ENCODE peak calls at places on chromosomes 13 and 19, in four cellular contexts. One of them, this sample, is unnamed.
A peak's percentile ranks its signal among the peaks of the same experiment; 100 is the strongest.

GRCh38 chr19:32202244-32202643 is 143.2 kb upstream of the ZNF507 start:
- DNase-seq in transverse colon: no peak
- DNase-seq in K562: no peak
- DNase-seq in stomach: no peak
- DNase-seq in this sample: no peak

GRCh38 chr19:289651-290538 is 1.3 kb downstream of the PLPP2 start:
- DNase-seq in transverse colon: peak; percentile 84
- DNase-seq in K562: peak; percentile 59
- DNase-seq in stomach: peak; percentile 87
- DNase-seq in this sample: no peak

GRCh38 chr13:26497991-26498423 is 59.5 kb upstream of the WASF3 start:
- DNase-seq in transverse colon: no peak
- DNase-seq in K562: no peak
- DNase-seq in stomach: no peak
- DNase-seq in this sample: no peak

GRCh38 chr13:95073826-95074345 is 227.4 kb downstream of the ABCC4 start:
- DNase-seq in transverse colon: no peak
- DNase-seq in K562: no peak
- DNase-seq in stomach: no peak
- DNase-seq in this sample: no peak

GRCh38 chr13:77779461-77780272 is 82.2 kb downstream of the SLAIN1 start:
- DNase-seq in transverse colon: peak; percentile 11
- DNase-seq in K562: peak; percentile 4
- DNase-seq in stomach: peak; percentile 41
- DNase-seq in this sample: no peak

GRCh38 chr19:13441810-13442512 is 64.3 kb downstream of the CACNA1A start:
- DNase-seq in transverse colon: peak; percentile 20
- DNase-seq in K562: peak; percentile 64
- DNase-seq in stomach: no peak
- DNase-seq in this sample: no peak

GRCh38 chr13:36915106-36915505 is 4.9 kb downstream of the SMAD9 start:
- DNase-seq in transverse colon: no peak
- DNase-seq in K562: no peak
- DNase-seq in stomach: no peak
- DNase-seq in this sample: no peak

GRCh38 chr13:109938255-109938936 is 152.0 kb upstream of the IRS2 start:
- DNase-seq in transverse colon: no peak
- DNase-seq in K562: no peak
- DNase-seq in stomach: no peak
- DNase-seq in this sample: no peak

GRCh38 chr19:2042485-2043268 is 8.4 kb downstream of the MKNK2 start:
- DNase-seq in transverse colon: peak; percentile 50
- DNase-seq in K562: no peak
- DNase-seq in stomach: peak; percentile 60
- DNase-seq in this sample: peak; percentile 83

GRCh38 chr13:89750371-89750770 is 1597.1 kb upstream of the MIR17HG start:
- DNase-seq in transverse colon: no peak
- DNase-seq in K562: no peak
- DNase-seq in stomach: no peak
- DNase-seq in this sample: no peak

GRCh38 chr19:1363599-1363998 is 20.1 kb upstream of the NDUFS7 start:
- DNase-seq in transverse colon: no peak
- DNase-seq in K562: no peak
- DNase-seq in stomach: no peak
- DNase-seq in this sample: no peak

GRCh38 chr13:96946709-96947311 is 47.5 kb downstream of the OXGR1 start:
- DNase-seq in transverse colon: peak; percentile 34
- DNase-seq in K562: no peak
- DNase-seq in stomach: peak; percentile 53
- DNase-seq in this sample: no peak

GRCh38 chr19:3642987-3643386 is 16.4 kb upstream of the CACTIN start:
- DNase-seq in transverse colon: no peak
- DNase-seq in K562: peak; percentile 91
- DNase-seq in stomach: no peak
- DNase-seq in this sample: no peak

GRCh38 chr19:43554317-43554895 is 20.9 kb downstream of the XRCC1 start:
- DNase-seq in transverse colon: no peak
- DNase-seq in K562: no peak
- DNase-seq in stomach: no peak
- DNase-seq in this sample: no peak

GRCh38 chr19:43553656-43554055 is 20.7 kb downstream of the ZNF575 start:
- DNase-seq in transverse colon: no peak
- DNase-seq in K562: no peak
- DNase-seq in stomach: no peak
- DNase-seq in this sample: no peak

GRCh38 chr19:43552616-43553015 is 19.6 kb downstream of the ZNF575 start:
- DNase-seq in transverse colon: no peak
- DNase-seq in K562: no peak
- DNase-seq in stomach: no peak
- DNase-seq in this sample: no peak

GRCh38 chr19:43552198-43552450 is 19.1 kb downstream of the ZNF575 start:
- DNase-seq in transverse colon: no peak
- DNase-seq in K562: no peak
- DNase-seq in stomach: no peak
- DNase-seq in this sample: no peak

DNA sequence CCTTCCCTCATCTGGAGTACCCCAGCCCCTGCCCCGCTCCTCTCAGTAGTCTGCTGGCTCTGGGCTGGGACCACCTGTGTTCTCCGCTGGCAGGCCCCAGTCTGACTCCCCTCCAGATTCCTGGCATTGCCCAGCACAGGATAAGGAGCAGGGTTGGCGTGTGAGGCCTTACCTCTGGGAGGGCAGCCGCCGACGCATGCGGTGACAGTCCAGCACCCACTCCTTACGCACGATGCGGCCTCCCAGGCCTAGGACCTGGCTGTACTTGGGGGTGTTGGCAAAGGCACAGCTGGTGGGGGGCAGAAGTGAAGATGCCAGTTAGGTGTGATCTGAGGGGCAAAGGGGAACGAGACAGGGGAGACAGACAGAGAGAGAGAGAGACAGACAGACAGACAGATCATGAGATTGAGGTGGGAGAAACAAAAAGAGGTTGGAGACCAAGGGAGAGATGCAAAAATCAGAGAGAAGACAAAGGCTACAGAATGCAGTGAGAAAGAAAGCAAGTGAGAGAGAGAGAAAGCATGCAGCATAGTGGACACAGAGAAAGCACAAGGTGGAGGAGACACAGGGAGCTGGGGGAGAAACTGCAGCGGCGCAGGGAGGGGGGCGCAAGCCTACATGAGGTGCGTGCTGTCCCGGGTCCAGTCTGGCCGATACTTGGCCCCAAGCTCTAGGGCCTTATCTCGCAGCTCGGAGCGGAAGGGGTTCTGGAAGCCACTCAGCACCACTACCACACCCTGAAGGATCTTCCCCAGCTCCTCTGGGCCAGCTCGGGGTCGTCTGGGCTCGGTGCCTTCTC is 18.6 kb downstream of the ZNF575 start:
- DNase-seq in transverse colon: no peak
- DNase-seq in K562: no peak
- DNase-seq in stomach: no peak
- DNase-seq in this sample: no peak
- TF ChIP-seq POLR2AphosphoS5 in transverse colon: no peak
- TF ChIP-seq POLR2AphosphoS5 in K562: no peak
- TF ChIP-seq POLR2AphosphoS5 in stomach: no peak
- TF ChIP-seq POLR2AphosphoS5 in this sample: no peak

DNA sequence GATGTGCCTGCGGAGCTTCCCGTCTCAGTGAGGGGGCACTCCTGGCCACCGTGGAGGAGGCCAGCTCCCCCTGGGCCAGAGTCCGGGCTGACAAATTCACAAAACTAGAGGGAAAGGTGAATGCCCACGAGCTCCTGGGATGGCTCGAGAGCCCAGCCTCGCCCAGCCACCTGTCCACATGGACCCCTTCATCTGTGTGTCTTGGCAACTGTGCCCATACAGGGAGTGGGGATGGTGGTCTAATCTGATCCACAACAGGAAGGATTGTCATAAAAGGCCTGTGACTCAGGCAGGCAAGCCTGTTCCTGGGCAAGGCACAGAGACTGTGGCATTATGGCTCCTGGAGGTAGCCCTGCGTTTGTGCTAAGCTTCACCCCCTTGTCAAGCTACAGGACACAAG is 19.9 kb downstream of the CAPS start:
- DNase-seq in transverse colon: no peak
- DNase-seq in K562: no peak
- DNase-seq in stomach: no peak
- DNase-seq in this sample: no peak
- H3K4me1 ChIP-seq in transverse colon: peaks cover 26% of the 10 kb centered on the region
- H3K4me1 ChIP-seq in K562: peaks cover 15% of the 10 kb centered on the region
- H3K4me1 ChIP-seq in stomach: peaks cover 80% of the 10 kb centered on the region
- H3K4me1 ChIP-seq in this sample: peaks cover 17% of the 10 kb centered on the region

DNA sequence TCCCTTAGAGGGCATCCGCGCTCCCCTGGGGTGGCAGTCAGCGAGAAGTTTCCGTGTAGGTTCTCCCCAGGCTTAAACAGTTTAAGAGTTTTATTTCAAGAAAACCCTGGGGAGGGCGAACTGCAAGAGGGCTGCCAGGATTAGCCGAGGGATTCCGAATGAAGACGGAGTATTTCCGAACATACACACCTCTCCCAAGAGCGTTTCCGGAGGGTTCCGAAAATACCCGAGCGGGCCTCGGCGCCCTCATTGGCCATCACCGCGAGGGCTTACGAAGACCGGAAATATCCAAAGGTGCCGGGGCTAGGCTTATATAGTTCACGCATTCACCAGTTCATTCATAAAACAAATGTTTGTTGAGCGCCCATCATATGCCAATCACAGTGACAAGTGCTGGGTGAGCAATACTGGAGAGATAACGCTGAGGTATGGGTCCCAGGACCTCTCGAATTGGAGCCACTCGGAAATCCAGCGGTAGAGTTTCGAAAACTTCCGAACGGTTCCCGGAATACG is 440 bp upstream of the RPL28 start:
- DNase-seq in transverse colon: peak; percentile 96
- DNase-seq in K562: peak; percentile 91
- DNase-seq in stomach: peak; percentile 97
- DNase-seq in this sample: peak; percentile 98
- TF ChIP-seq EP300 in transverse colon: no peak
- TF ChIP-seq EP300 in K562: no peak
- TF ChIP-seq EP300 in stomach: no peak
- TF ChIP-seq EP300 in this sample: no peak

DNA sequence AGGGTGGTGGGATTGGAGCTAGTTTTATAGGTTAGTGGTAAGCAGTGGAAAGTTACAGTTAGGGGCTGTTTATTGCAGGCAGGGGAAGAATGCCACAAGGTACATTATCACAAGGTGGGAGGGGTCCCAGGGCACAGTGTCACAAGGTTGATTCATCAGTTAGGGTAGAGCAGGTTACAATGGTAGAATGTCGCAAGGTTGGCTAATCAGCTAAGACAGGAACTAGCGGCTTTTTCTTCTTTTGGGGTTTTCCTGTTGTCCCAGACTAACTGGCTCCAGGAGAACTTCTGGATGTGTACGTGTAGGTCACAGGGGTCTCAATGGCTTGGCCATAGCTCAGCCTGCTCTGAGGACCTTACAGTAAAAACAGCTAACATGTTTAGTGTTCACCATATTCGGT is 1221.1 kb downstream of the SLITRK1 start:
- DNase-seq in transverse colon: no peak
- DNase-seq in K562: no peak
- DNase-seq in stomach: no peak
- DNase-seq in this sample: no peak
- TF ChIP-seq POLR2AphosphoS5 in transverse colon: no peak
- TF ChIP-seq POLR2AphosphoS5 in K562: no peak
- TF ChIP-seq POLR2AphosphoS5 in stomach: no peak
- TF ChIP-seq POLR2AphosphoS5 in this sample: no peak